ENCODE peak calls at places on chromosome 15, in seven cellular contexts. One of them, this sample, is unnamed.
A peak's percentile ranks its signal among the peaks of the same experiment; 100 is the strongest.

GRCh38 chr15:80507131-80507530 is 102.9 kb downstream of the ARNT2 start:
- DNase-seq in stomach: no peak
- DNase-seq in HepG2: no peak
- DNase-seq in endothelial cell of umbilical vein: no peak
- DNase-seq in transverse colon: no peak
- DNase-seq in K562: no peak
- DNase-seq in prostate gland: no peak
- DNase-seq in this sample: no peak

GRCh38 chr15:71411538-71412482 is 296.5 kb downstream of the THSD4 start:
- DNase-seq in stomach: peak; percentile 67
- DNase-seq in HepG2: no peak
- DNase-seq in endothelial cell of umbilical vein: peak; percentile 13
- DNase-seq in transverse colon: peak; percentile 73
- DNase-seq in K562: no peak
- DNase-seq in prostate gland: peak; percentile 92
- DNase-seq in this sample: no peak

GRCh38 chr15:54884312-54884711 is 312.4 kb downstream of the RSL24D1 start:
- DNase-seq in stomach: no peak
- DNase-seq in HepG2: no peak
- DNase-seq in endothelial cell of umbilical vein: no peak
- DNase-seq in transverse colon: no peak
- DNase-seq in K562: no peak
- DNase-seq in prostate gland: no peak
- DNase-seq in this sample: no peak

GRCh38 chr15:83327041-83327440 is 42.6 kb upstream of the BNC1 start:
- DNase-seq in stomach: no peak
- DNase-seq in HepG2: no peak
- DNase-seq in endothelial cell of umbilical vein: no peak
- DNase-seq in transverse colon: no peak
- DNase-seq in K562: no peak
- DNase-seq in prostate gland: no peak
- DNase-seq in this sample: no peak

GRCh38 chr15:51380999-51381806 is 39.7 kb downstream of the GLDN start:
- DNase-seq in stomach: peak; percentile 60
- DNase-seq in HepG2: peak; percentile 77
- DNase-seq in endothelial cell of umbilical vein: peak; percentile 67
- DNase-seq in transverse colon: peak; percentile 46
- DNase-seq in K562: peak; percentile 81
- DNase-seq in prostate gland: peak; percentile 15
- DNase-seq in this sample: peak; percentile 71

GRCh38 chr15:45637552-45638033 is 2.8 kb downstream of the SQOR start:
- DNase-seq in stomach: peak; percentile 76
- DNase-seq in HepG2: peak; percentile 80
- DNase-seq in endothelial cell of umbilical vein: peak; percentile 91
- DNase-seq in transverse colon: peak; percentile 71
- DNase-seq in K562: peak; percentile 23
- DNase-seq in prostate gland: peak; percentile 71
- DNase-seq in this sample: no peak

GRCh38 chr15:82748315-82748714 is 38.6 kb upstream of the AP3B2 start:
- DNase-seq in stomach: no peak
- DNase-seq in HepG2: no peak
- DNase-seq in endothelial cell of umbilical vein: no peak
- DNase-seq in transverse colon: no peak
- DNase-seq in K562: no peak
- DNase-seq in prostate gland: no peak
- DNase-seq in this sample: no peak

GRCh38 chr15:29727871-29728270 is 94.4 kb downstream of the TJP1 start:
- DNase-seq in stomach: no peak
- DNase-seq in HepG2: no peak
- DNase-seq in endothelial cell of umbilical vein: no peak
- DNase-seq in transverse colon: no peak
- DNase-seq in K562: no peak
- DNase-seq in prostate gland: no peak
- DNase-seq in this sample: no peak

GRCh38 chr15:83871808-83872559 is 218.1 kb downstream of the ADAMTSL3 start:
- DNase-seq in stomach: no peak
- DNase-seq in HepG2: no peak
- DNase-seq in endothelial cell of umbilical vein: no peak
- DNase-seq in transverse colon: no peak
- DNase-seq in K562: peak; percentile 36
- DNase-seq in prostate gland: no peak
- DNase-seq in this sample: no peak

GRCh38 chr15:60784855-60785254 is 305.9 kb upstream of the ICE2 start:
- DNase-seq in stomach: no peak
- DNase-seq in HepG2: no peak
- DNase-seq in endothelial cell of umbilical vein: no peak
- DNase-seq in transverse colon: no peak
- DNase-seq in K562: no peak
- DNase-seq in prostate gland: no peak
- DNase-seq in this sample: no peak

GRCh38 chr15:66386204-66387123 is at the start of gene MAP2K1:
- DNase-seq in stomach: peak; percentile 99
- DNase-seq in HepG2: peak; percentile 92
- DNase-seq in endothelial cell of umbilical vein: peak; percentile 98
- DNase-seq in transverse colon: peak; percentile 99
- DNase-seq in K562: peak; percentile 98
- DNase-seq in prostate gland: peak; percentile 97
- DNase-seq in this sample: peak; percentile 79

GRCh38 chr15:66389098-66389858 is 2.6 kb downstream of the MAP2K1 start:
- DNase-seq in stomach: no peak
- DNase-seq in HepG2: no peak
- DNase-seq in endothelial cell of umbilical vein: no peak
- DNase-seq in transverse colon: no peak
- DNase-seq in K562: no peak
- DNase-seq in prostate gland: peak; percentile 13
- DNase-seq in this sample: no peak

GRCh38 chr15:66388057-66388363 is 1.3 kb downstream of the MAP2K1 start:
- DNase-seq in stomach: no peak
- DNase-seq in HepG2: no peak
- DNase-seq in endothelial cell of umbilical vein: no peak
- DNase-seq in transverse colon: no peak
- DNase-seq in K562: no peak
- DNase-seq in prostate gland: no peak
- DNase-seq in this sample: no peak

GRCh38 chr15:66388576-66388975 is 1.9 kb downstream of the MAP2K1 start:
- DNase-seq in stomach: no peak
- DNase-seq in HepG2: no peak
- DNase-seq in endothelial cell of umbilical vein: no peak
- DNase-seq in transverse colon: no peak
- DNase-seq in K562: no peak
- DNase-seq in prostate gland: no peak
- DNase-seq in this sample: no peak

DNA sequence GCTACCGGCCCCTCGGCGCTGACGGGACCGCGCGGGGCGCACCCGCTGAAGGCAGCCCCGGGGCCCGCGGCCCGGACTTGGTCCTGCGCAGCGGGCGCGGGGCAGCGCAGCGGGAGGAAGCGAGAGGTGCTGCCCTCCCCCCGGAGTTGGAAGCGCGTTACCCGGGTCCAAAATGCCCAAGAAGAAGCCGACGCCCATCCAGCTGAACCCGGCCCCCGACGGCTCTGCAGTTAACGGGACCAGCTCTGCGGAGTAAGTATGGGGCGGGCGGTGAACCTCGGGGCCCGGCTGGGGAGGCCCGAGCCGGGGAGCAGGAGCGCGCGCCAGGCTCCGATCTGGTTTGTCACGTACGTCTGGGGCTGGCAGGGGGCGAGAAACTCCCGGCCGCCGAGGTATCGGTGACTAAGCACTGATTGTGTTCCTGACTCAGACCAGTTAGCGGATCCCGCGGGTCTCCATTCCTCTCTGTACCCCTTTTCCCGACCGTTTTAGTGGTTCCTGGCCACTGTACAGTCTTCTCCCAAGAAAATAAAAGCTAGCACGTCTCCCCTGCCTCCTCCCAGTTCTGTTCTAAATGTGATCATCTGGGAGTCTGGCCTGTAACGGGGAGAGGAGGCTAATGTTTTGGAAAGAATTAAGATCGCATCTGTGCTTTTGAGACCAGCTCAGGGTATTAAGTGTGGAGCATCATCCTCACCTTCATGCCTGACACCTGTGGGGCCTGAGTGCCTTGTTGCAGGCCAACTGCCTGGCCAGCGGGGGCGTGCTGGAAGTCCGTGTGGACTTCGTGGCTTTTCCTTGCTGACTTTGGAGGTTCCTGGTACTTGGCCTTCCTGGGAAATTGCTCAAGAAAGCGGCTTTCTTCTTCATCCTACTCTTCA is 704 bp downstream of the MAP2K1 start:
- DNase-seq in stomach: peak; percentile 67
- DNase-seq in HepG2: peak; percentile 29
- DNase-seq in endothelial cell of umbilical vein: peak; percentile 78
- DNase-seq in transverse colon: peak; percentile 66
- DNase-seq in K562: peak; percentile 61
- DNase-seq in prostate gland: peak; percentile 37
- DNase-seq in this sample: no peak
- TF ChIP-seq CTCF in stomach: peak; percentile 29
- TF ChIP-seq CTCF in HepG2: peak; percentile 68
- TF ChIP-seq CTCF in endothelial cell of umbilical vein: peak; percentile 14
- TF ChIP-seq CTCF in transverse colon: peak; percentile 29
- TF ChIP-seq CTCF in K562: peak; percentile 64
- TF ChIP-seq CTCF in prostate gland: no peak
- TF ChIP-seq CTCF in this sample: peak; percentile 75

GRCh38 chr15:69805248-69805953 is 292.3 kb downstream of the TLE3 start:
- DNase-seq in stomach: no peak
- DNase-seq in HepG2: no peak
- DNase-seq in endothelial cell of umbilical vein: no peak
- DNase-seq in transverse colon: no peak
- DNase-seq in K562: no peak
- DNase-seq in prostate gland: peak; percentile 79
- DNase-seq in this sample: no peak
- TF ChIP-seq POLR2AphosphoS5 in stomach: no peak
- TF ChIP-seq POLR2AphosphoS5 in HepG2: no peak
- TF ChIP-seq POLR2AphosphoS5 in endothelial cell of umbilical vein: no peak
- TF ChIP-seq POLR2AphosphoS5 in transverse colon: no peak
- TF ChIP-seq POLR2AphosphoS5 in K562: no peak
- TF ChIP-seq POLR2AphosphoS5 in prostate gland: peak; percentile 89
- TF ChIP-seq POLR2AphosphoS5 in this sample: no peak

DNA sequence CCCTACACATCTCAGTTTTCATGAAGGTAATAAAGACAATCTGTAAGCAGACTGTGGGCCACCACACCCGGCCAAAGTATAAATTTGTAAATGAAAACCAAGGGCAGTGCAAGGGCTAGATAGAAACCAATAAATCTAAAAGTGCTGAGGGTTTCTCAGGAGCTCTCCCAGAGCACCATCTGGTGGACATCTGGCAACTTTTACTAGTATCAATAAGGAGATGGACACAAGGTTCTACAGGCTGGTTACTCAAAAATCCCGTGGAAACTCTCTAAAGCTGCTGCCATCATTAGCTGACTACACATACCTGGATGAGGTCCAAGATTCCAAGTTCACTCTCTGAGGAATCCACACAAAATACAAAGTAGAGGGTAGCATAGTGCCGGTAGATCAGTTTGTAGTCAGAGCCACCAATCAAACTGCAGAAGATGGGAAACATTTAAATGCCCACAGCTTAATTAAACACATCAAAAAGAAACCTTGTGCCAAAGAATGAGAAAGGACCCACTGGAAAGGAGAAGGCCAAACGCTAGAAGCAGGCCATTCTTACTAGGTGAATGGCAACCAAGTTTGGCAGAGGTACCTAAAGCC is 5.5 kb downstream of the AP3S2 start:
- DNase-seq in stomach: no peak
- DNase-seq in HepG2: peak; percentile 56
- DNase-seq in endothelial cell of umbilical vein: peak; percentile 56
- DNase-seq in transverse colon: peak; percentile 41
- DNase-seq in K562: no peak
- DNase-seq in prostate gland: peak; percentile 34
- DNase-seq in this sample: no peak
- TF ChIP-seq CTCF in stomach: no peak
- TF ChIP-seq CTCF in HepG2: peak; percentile 60
- TF ChIP-seq CTCF in endothelial cell of umbilical vein: peak; percentile 38
- TF ChIP-seq CTCF in transverse colon: no peak
- TF ChIP-seq CTCF in K562: peak; percentile 45
- TF ChIP-seq CTCF in prostate gland: no peak
- TF ChIP-seq CTCF in this sample: peak; percentile 79

GRCh38 chr15:87986786-87987185 is 269.8 kb downstream of the NTRK3 start:
- DNase-seq in stomach: no peak
- DNase-seq in HepG2: no peak
- DNase-seq in endothelial cell of umbilical vein: no peak
- DNase-seq in transverse colon: no peak
- DNase-seq in K562: no peak
- DNase-seq in prostate gland: no peak
- DNase-seq in this sample: no peak
- TF ChIP-seq POLR2AphosphoS5 in stomach: no peak
- TF ChIP-seq POLR2AphosphoS5 in HepG2: no peak
- TF ChIP-seq POLR2AphosphoS5 in endothelial cell of umbilical vein: no peak
- TF ChIP-seq POLR2AphosphoS5 in transverse colon: no peak
- TF ChIP-seq POLR2AphosphoS5 in K562: no peak
- TF ChIP-seq POLR2AphosphoS5 in prostate gland: no peak
- TF ChIP-seq POLR2AphosphoS5 in this sample: no peak

DNA sequence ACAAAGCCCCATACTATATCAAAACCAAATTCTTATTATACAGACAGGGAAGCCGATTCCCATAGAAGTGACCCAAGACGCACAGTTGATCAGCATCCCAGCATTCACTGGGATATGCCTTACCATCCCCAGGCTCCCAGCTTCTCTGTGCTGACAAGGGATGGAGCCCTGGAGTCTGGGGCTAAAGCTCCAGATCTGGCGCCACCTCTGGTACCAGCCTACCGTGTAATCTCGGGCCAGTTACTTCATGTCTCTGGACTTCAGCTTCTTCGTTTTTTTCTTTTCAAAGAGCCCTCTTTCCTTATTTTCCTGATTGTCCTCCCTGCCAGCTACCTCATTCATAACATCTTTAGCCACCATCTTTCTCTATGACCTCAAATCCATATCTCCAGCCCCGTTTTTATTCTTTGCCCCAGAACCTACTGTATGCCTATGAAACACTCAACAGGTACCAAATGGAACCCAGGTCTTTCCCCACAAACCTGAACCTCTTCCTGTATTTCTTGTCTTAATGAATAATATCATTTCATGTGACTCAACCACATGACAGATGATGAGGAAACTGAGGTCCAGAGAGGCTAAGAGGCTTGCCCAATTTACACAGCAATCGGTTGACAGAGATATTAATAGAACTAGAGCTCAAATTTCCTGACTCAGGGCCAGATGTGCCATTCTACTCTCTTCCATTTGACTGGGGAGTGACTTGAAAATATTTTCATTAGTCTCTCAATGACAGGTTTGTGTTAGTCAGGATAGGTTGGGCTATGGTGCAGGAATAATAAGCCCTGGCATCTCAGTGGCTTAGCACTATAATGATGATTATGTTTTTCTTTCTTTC is 85.4 kb upstream of the TLE3 start:
- DNase-seq in stomach: no peak
- DNase-seq in HepG2: no peak
- DNase-seq in endothelial cell of umbilical vein: no peak
- DNase-seq in transverse colon: no peak
- DNase-seq in K562: no peak
- DNase-seq in prostate gland: no peak
- DNase-seq in this sample: no peak
- TF ChIP-seq CTCF in stomach: no peak
- TF ChIP-seq CTCF in HepG2: peak; percentile 24
- TF ChIP-seq CTCF in endothelial cell of umbilical vein: no peak
- TF ChIP-seq CTCF in transverse colon: no peak
- TF ChIP-seq CTCF in K562: no peak
- TF ChIP-seq CTCF in prostate gland: no peak
- TF ChIP-seq CTCF in this sample: no peak

GRCh38 chr15:56385908-56386307 is 20.7 kb downstream of the TEX9 start:
- DNase-seq in stomach: no peak
- DNase-seq in HepG2: no peak
- DNase-seq in endothelial cell of umbilical vein: no peak
- DNase-seq in transverse colon: no peak
- DNase-seq in K562: no peak
- DNase-seq in prostate gland: no peak
- DNase-seq in this sample: no peak
- TF ChIP-seq POLR2AphosphoS5 in stomach: no peak
- TF ChIP-seq POLR2AphosphoS5 in HepG2: no peak
- TF ChIP-seq POLR2AphosphoS5 in endothelial cell of umbilical vein: no peak
- TF ChIP-seq POLR2AphosphoS5 in transverse colon: no peak
- TF ChIP-seq POLR2AphosphoS5 in K562: no peak
- TF ChIP-seq POLR2AphosphoS5 in prostate gland: no peak
- TF ChIP-seq POLR2AphosphoS5 in this sample: no peak